ENCODE peak calls at places on chromosomes 5 and 9, in nine cellular contexts. One of them, this sample, is unnamed.

GRCh38 chr9:78115073-78115472 is 83.5 kb upstream of the GNAQ start:
- DNase-seq in cardiac muscle cell: peak
- DNase-seq in CD8-positive, alpha-beta T cell: no peak
- DNase-seq in IMR-90: no peak
- DNase-seq in tibial artery: no peak
- DNase-seq in transverse colon: no peak
- DNase-seq in GM12864: no peak
- DNase-seq in RWPE1: no peak
- DNase-seq in body of pancreas: no peak
- DNase-seq in this sample: no peak

GRCh38 chr5:72817076-72817476 is 615 bp downstream of the TNPO1 start:
- DNase-seq in cardiac muscle cell: peak
- DNase-seq in CD8-positive, alpha-beta T cell: peak
- DNase-seq in IMR-90: peak
- DNase-seq in tibial artery: peak
- DNase-seq in transverse colon: peak
- DNase-seq in GM12864: peak
- DNase-seq in RWPE1: peak
- DNase-seq in body of pancreas: peak
- DNase-seq in this sample: no peak

GRCh38 chr9:15873573-15874177 is 320.8 kb downstream of the CCDC171 start:
- DNase-seq in cardiac muscle cell: peak
- DNase-seq in CD8-positive, alpha-beta T cell: no peak
- DNase-seq in IMR-90: peak
- DNase-seq in tibial artery: no peak
- DNase-seq in transverse colon: no peak
- DNase-seq in GM12864: no peak
- DNase-seq in RWPE1: peak
- DNase-seq in body of pancreas: no peak
- DNase-seq in this sample: peak

GRCh38 chr5:127838661-127839060 is 135.5 kb downstream of the CCDC192 start:
- DNase-seq in cardiac muscle cell: no peak
- DNase-seq in CD8-positive, alpha-beta T cell: no peak
- DNase-seq in IMR-90: peak
- DNase-seq in tibial artery: no peak
- DNase-seq in transverse colon: no peak
- DNase-seq in GM12864: no peak
- DNase-seq in RWPE1: no peak
- DNase-seq in body of pancreas: no peak
- DNase-seq in this sample: no peak

GRCh38 chr5:6822556-6823343 is 109.5 kb downstream of the TENT4A start:
- DNase-seq in cardiac muscle cell: no peak
- DNase-seq in CD8-positive, alpha-beta T cell: no peak
- DNase-seq in IMR-90: no peak
- DNase-seq in tibial artery: no peak
- DNase-seq in transverse colon: no peak
- DNase-seq in GM12864: no peak
- DNase-seq in RWPE1: no peak
- DNase-seq in body of pancreas: no peak
- DNase-seq in this sample: no peak

GRCh38 chr5:133777951-133778350 is 165.6 kb upstream of the FSTL4 start:
- DNase-seq in cardiac muscle cell: no peak
- DNase-seq in CD8-positive, alpha-beta T cell: no peak
- DNase-seq in IMR-90: no peak
- DNase-seq in tibial artery: no peak
- DNase-seq in transverse colon: no peak
- DNase-seq in GM12864: no peak
- DNase-seq in RWPE1: no peak
- DNase-seq in body of pancreas: no peak
- DNase-seq in this sample: no peak

GRCh38 chr9:8821910-8822666 is 1022.5 kb upstream of the DMAC1 start:
- DNase-seq in cardiac muscle cell: no peak
- DNase-seq in CD8-positive, alpha-beta T cell: no peak
- DNase-seq in IMR-90: no peak
- DNase-seq in tibial artery: no peak
- DNase-seq in transverse colon: no peak
- DNase-seq in GM12864: no peak
- DNase-seq in RWPE1: no peak
- DNase-seq in body of pancreas: no peak
- DNase-seq in this sample: no peak

GRCh38 chr9:113139953-113140352 is 10.9 kb upstream of the SLC31A2 start:
- DNase-seq in cardiac muscle cell: no peak
- DNase-seq in CD8-positive, alpha-beta T cell: no peak
- DNase-seq in IMR-90: no peak
- DNase-seq in tibial artery: no peak
- DNase-seq in transverse colon: no peak
- DNase-seq in GM12864: no peak
- DNase-seq in RWPE1: no peak
- DNase-seq in body of pancreas: no peak
- DNase-seq in this sample: no peak

GRCh38 chr5:106331415-106331814 is 1339.3 kb downstream of the EFNA5 start:
- DNase-seq in cardiac muscle cell: no peak
- DNase-seq in CD8-positive, alpha-beta T cell: no peak
- DNase-seq in IMR-90: peak
- DNase-seq in tibial artery: no peak
- DNase-seq in transverse colon: no peak
- DNase-seq in GM12864: no peak
- DNase-seq in RWPE1: no peak
- DNase-seq in body of pancreas: no peak
- DNase-seq in this sample: no peak

GRCh38 chr9:2093920-2094597 is 78.9 kb downstream of the SMARCA2 start:
- DNase-seq in cardiac muscle cell: peak
- DNase-seq in CD8-positive, alpha-beta T cell: no peak
- DNase-seq in IMR-90: peak
- DNase-seq in tibial artery: no peak
- DNase-seq in transverse colon: no peak
- DNase-seq in GM12864: no peak
- DNase-seq in RWPE1: peak
- DNase-seq in body of pancreas: no peak
- DNase-seq in this sample: no peak

GRCh38 chr5:34787035-34787434 is 51.9 kb upstream of the TTC23L start:
- DNase-seq in cardiac muscle cell: no peak
- DNase-seq in CD8-positive, alpha-beta T cell: no peak
- DNase-seq in IMR-90: no peak
- DNase-seq in tibial artery: no peak
- DNase-seq in transverse colon: no peak
- DNase-seq in GM12864: no peak
- DNase-seq in RWPE1: no peak
- DNase-seq in body of pancreas: no peak
- DNase-seq in this sample: no peak

GRCh38 chr5:9344751-9345240 is 201.1 kb downstream of the SEMA5A start:
- DNase-seq in cardiac muscle cell: no peak
- DNase-seq in CD8-positive, alpha-beta T cell: no peak
- DNase-seq in IMR-90: no peak
- DNase-seq in tibial artery: no peak
- DNase-seq in transverse colon: no peak
- DNase-seq in GM12864: no peak
- DNase-seq in RWPE1: no peak
- DNase-seq in body of pancreas: no peak
- DNase-seq in this sample: no peak

GRCh38 chr9:74362423-74362822 is 134.7 kb upstream of the RORB start:
- DNase-seq in cardiac muscle cell: no peak
- DNase-seq in CD8-positive, alpha-beta T cell: no peak
- DNase-seq in IMR-90: no peak
- DNase-seq in tibial artery: no peak
- DNase-seq in transverse colon: no peak
- DNase-seq in GM12864: no peak
- DNase-seq in RWPE1: no peak
- DNase-seq in body of pancreas: no peak
- DNase-seq in this sample: no peak

GRCh38 chr9:134781895-134782294 is 98.7 kb upstream of the FCN2 start:
- DNase-seq in cardiac muscle cell: peak
- DNase-seq in CD8-positive, alpha-beta T cell: no peak
- DNase-seq in IMR-90: no peak
- DNase-seq in tibial artery: no peak
- DNase-seq in transverse colon: no peak
- DNase-seq in GM12864: no peak
- DNase-seq in RWPE1: no peak
- DNase-seq in body of pancreas: no peak
- DNase-seq in this sample: no peak
- TF ChIP-seq CTCF in cardiac muscle cell: peak
- TF ChIP-seq CTCF in CD8-positive, alpha-beta T cell: no peak
- TF ChIP-seq CTCF in IMR-90: peak
- TF ChIP-seq CTCF in tibial artery: no peak
- TF ChIP-seq CTCF in transverse colon: no peak
- TF ChIP-seq CTCF in GM12864: peak
- TF ChIP-seq CTCF in RWPE1: no peak
- TF ChIP-seq CTCF in body of pancreas: no peak
- TF ChIP-seq CTCF in this sample: peak

GRCh38 chr5:149946118-149946517 is 1.5 kb upstream of the PDE6A start:
- DNase-seq in cardiac muscle cell: no peak
- DNase-seq in CD8-positive, alpha-beta T cell: no peak
- DNase-seq in IMR-90: no peak
- DNase-seq in tibial artery: no peak
- DNase-seq in transverse colon: peak
- DNase-seq in GM12864: no peak
- DNase-seq in RWPE1: no peak
- DNase-seq in body of pancreas: no peak
- DNase-seq in this sample: no peak

GRCh38 chr5:149948988-149949387 is 4.4 kb upstream of the PDE6A start:
- DNase-seq in cardiac muscle cell: no peak
- DNase-seq in CD8-positive, alpha-beta T cell: no peak
- DNase-seq in IMR-90: no peak
- DNase-seq in tibial artery: no peak
- DNase-seq in transverse colon: no peak
- DNase-seq in GM12864: no peak
- DNase-seq in RWPE1: no peak
- DNase-seq in body of pancreas: no peak
- DNase-seq in this sample: no peak

GRCh38 chr5:149954798-149955197 is 5.8 kb upstream of the SLC26A2 start:
- DNase-seq in cardiac muscle cell: no peak
- DNase-seq in CD8-positive, alpha-beta T cell: no peak
- DNase-seq in IMR-90: no peak
- DNase-seq in tibial artery: no peak
- DNase-seq in transverse colon: no peak
- DNase-seq in GM12864: no peak
- DNase-seq in RWPE1: no peak
- DNase-seq in body of pancreas: no peak
- DNase-seq in this sample: no peak

GRCh38 chr5:149956685-149957084 is 3.9 kb upstream of the SLC26A2 start:
- DNase-seq in cardiac muscle cell: no peak
- DNase-seq in CD8-positive, alpha-beta T cell: no peak
- DNase-seq in IMR-90: no peak
- DNase-seq in tibial artery: no peak
- DNase-seq in transverse colon: peak
- DNase-seq in GM12864: no peak
- DNase-seq in RWPE1: no peak
- DNase-seq in body of pancreas: no peak
- DNase-seq in this sample: no peak

DNA sequence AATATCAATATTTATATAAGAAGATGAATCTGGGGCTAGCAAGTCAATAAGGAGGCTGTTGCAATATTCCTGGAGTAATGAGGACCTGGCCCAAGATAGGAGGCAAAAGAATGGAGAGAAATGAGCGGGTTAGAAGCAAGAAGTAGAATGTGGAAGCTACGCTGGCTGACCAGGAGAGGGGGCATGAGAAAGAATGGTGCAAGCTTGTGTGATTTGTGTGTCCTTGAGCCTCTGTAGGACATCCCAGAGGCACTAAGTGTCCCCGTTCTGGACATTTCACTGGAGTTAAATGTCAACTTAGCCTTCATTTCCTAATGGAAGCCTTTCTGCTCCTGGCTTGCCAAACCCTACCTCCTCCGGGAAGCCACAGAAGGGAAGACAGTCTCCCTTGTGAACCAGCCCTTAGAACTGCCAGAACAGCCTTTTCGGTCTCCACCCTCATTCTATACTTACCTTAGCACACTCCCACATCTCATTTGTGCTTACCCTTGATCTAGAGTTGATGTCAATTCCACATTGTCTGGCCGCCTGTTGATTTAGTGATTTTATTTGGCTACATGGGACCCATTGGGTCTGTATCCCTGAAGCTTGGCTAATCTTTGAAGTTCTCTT is 6.7 kb upstream of the PDE6A start:
- DNase-seq in cardiac muscle cell: no peak
- DNase-seq in CD8-positive, alpha-beta T cell: no peak
- DNase-seq in IMR-90: no peak
- DNase-seq in tibial artery: no peak
- DNase-seq in transverse colon: no peak
- DNase-seq in GM12864: no peak
- DNase-seq in RWPE1: no peak
- DNase-seq in body of pancreas: peak
- DNase-seq in this sample: no peak
- TF ChIP-seq CTCF in cardiac muscle cell: no peak
- TF ChIP-seq CTCF in CD8-positive, alpha-beta T cell: no peak
- TF ChIP-seq CTCF in IMR-90: no peak
- TF ChIP-seq CTCF in tibial artery: no peak
- TF ChIP-seq CTCF in transverse colon: no peak
- TF ChIP-seq CTCF in GM12864: peak
- TF ChIP-seq CTCF in RWPE1: no peak
- TF ChIP-seq CTCF in body of pancreas: peak
- TF ChIP-seq CTCF in this sample: peak

GRCh38 chr5:173790177-173790719 is 97.9 kb upstream of the CPEB4 start:
- DNase-seq in cardiac muscle cell: no peak
- DNase-seq in CD8-positive, alpha-beta T cell: no peak
- DNase-seq in IMR-90: no peak
- DNase-seq in tibial artery: no peak
- DNase-seq in transverse colon: peak
- DNase-seq in GM12864: no peak
- DNase-seq in RWPE1: no peak
- DNase-seq in body of pancreas: no peak
- DNase-seq in this sample: no peak

GRCh38 chr5:173785866-173786265 is 102.3 kb upstream of the CPEB4 start:
- DNase-seq in cardiac muscle cell: no peak
- DNase-seq in CD8-positive, alpha-beta T cell: no peak
- DNase-seq in IMR-90: no peak
- DNase-seq in tibial artery: no peak
- DNase-seq in transverse colon: no peak
- DNase-seq in GM12864: no peak
- DNase-seq in RWPE1: no peak
- DNase-seq in body of pancreas: no peak
- DNase-seq in this sample: no peak

GRCh38 chr5:173785421-173785820 is 102.7 kb upstream of the CPEB4 start:
- DNase-seq in cardiac muscle cell: no peak
- DNase-seq in CD8-positive, alpha-beta T cell: no peak
- DNase-seq in IMR-90: no peak
- DNase-seq in tibial artery: no peak
- DNase-seq in transverse colon: no peak
- DNase-seq in GM12864: peak
- DNase-seq in RWPE1: no peak
- DNase-seq in body of pancreas: no peak
- DNase-seq in this sample: no peak

GRCh38 chr5:173789031-173789920 is 98.9 kb upstream of the CPEB4 start:
- DNase-seq in cardiac muscle cell: no peak
- DNase-seq in CD8-positive, alpha-beta T cell: no peak
- DNase-seq in IMR-90: peak
- DNase-seq in tibial artery: no peak
- DNase-seq in transverse colon: no peak
- DNase-seq in GM12864: peak
- DNase-seq in RWPE1: peak
- DNase-seq in body of pancreas: no peak
- DNase-seq in this sample: peak

GRCh38 chr5:173786296-173787187 is 101.6 kb upstream of the CPEB4 start:
- DNase-seq in cardiac muscle cell: no peak
- DNase-seq in CD8-positive, alpha-beta T cell: no peak
- DNase-seq in IMR-90: no peak
- DNase-seq in tibial artery: no peak
- DNase-seq in transverse colon: no peak
- DNase-seq in GM12864: peak
- DNase-seq in RWPE1: no peak
- DNase-seq in body of pancreas: no peak
- DNase-seq in this sample: peak
- TF ChIP-seq CTCF in cardiac muscle cell: no peak
- TF ChIP-seq CTCF in CD8-positive, alpha-beta T cell: no peak
- TF ChIP-seq CTCF in IMR-90: no peak
- TF ChIP-seq CTCF in tibial artery: no peak
- TF ChIP-seq CTCF in transverse colon: no peak
- TF ChIP-seq CTCF in GM12864: peak
- TF ChIP-seq CTCF in RWPE1: no peak
- TF ChIP-seq CTCF in body of pancreas: no peak
- TF ChIP-seq CTCF in this sample: peak

GRCh38 chr9:118569151-118569550 is 800.1 kb downstream of the BRINP1 start:
- DNase-seq in cardiac muscle cell: no peak
- DNase-seq in CD8-positive, alpha-beta T cell: no peak
- DNase-seq in IMR-90: no peak
- DNase-seq in tibial artery: no peak
- DNase-seq in transverse colon: no peak
- DNase-seq in GM12864: no peak
- DNase-seq in RWPE1: no peak
- DNase-seq in body of pancreas: no peak
- DNase-seq in this sample: no peak
- TF ChIP-seq CTCF in cardiac muscle cell: no peak
- TF ChIP-seq CTCF in CD8-positive, alpha-beta T cell: no peak
- TF ChIP-seq CTCF in IMR-90: no peak
- TF ChIP-seq CTCF in tibial artery: no peak
- TF ChIP-seq CTCF in transverse colon: no peak
- TF ChIP-seq CTCF in GM12864: no peak
- TF ChIP-seq CTCF in RWPE1: no peak
- TF ChIP-seq CTCF in body of pancreas: no peak
- TF ChIP-seq CTCF in this sample: no peak